ENCODE peak calls at places on chromosome 16, in five cellular contexts. K is DND-41, O is BE2C, M is cardiac muscle cell, D is GM23338. N is an unnamed sample.

GRCh38 chr16:64417711-64418227 is 704.1 kb downstream of the CDH11 start:
- DNase-seq in K (no peak), O (no peak), M (peak; percentile 71), D (no peak), N (no peak)

GRCh38 chr16:9457215-9457614 is 365.8 kb downstream of the HAPSTR1 start:
- DNase-seq in K (no peak), O (no peak), M (no peak), D (no peak), N (no peak)

GRCh38 chr16:79573881-79574280 is 26.7 kb downstream of the MAF start:
- DNase-seq in K (no peak), O (no peak), M (no peak), D (no peak), N (no peak)

GRCh38 chr16:80577485-80578280 is 36.9 kb downstream of the DYNLRB2 start:
- DNase-seq in K (no peak), O (no peak), M (no peak), D (no peak), N (no peak)

GRCh38 chr16:12793120-12793889 is 10.4 kb downstream of the CPPED1 start:
- DNase-seq in K (no peak), O (no peak), M (no peak), D (peak; percentile 70), N (no peak)

GRCh38 chr16:20166531-20167235 is 93.0 kb upstream of the GPR139 start:
- DNase-seq in K (no peak), O (no peak), M (peak; percentile 1), D (peak; percentile 23), N (no peak)

GRCh38 chr16:22373662-22374310 is 633 bp downstream of the CDR2 start:
- DNase-seq in K (peak; percentile 47), O (peak; percentile 43), M (no peak), D (peak; percentile 61), N (peak; percentile 43)

GRCh38 chr16:75000481-75001081 is 1.8 kb downstream of the ZNRF1 start:
- DNase-seq in K (peak; percentile 58), O (peak; percentile 35), M (peak; percentile 18), D (no peak), N (no peak)

GRCh38 chr16:27676807-27677206 is 126.9 kb downstream of the KATNIP start:
- DNase-seq in K (no peak), O (no peak), M (no peak), D (no peak), N (no peak)

GRCh38 chr16:80544326-80544725 is 3.5 kb downstream of the DYNLRB2 start:
- DNase-seq in K (no peak), O (no peak), M (no peak), D (no peak), N (no peak)

GRCh38 chr16:66910175-66910940 is 8.3 kb downstream of the CDH16 start:
- DNase-seq in K (no peak), O (no peak), M (no peak), D (no peak), N (no peak)

GRCh38 chr16:71179569-71179968 is 51.0 kb downstream of the HYDIN start:
- DNase-seq in K (no peak), O (no peak), M (no peak), D (no peak), N (no peak)

GRCh38 chr16:64993464-64993863 is 128.4 kb downstream of the CDH11 start:
- DNase-seq in K (no peak), O (no peak), M (no peak), D (no peak), N (no peak)

GRCh38 chr16:53822936-53823529 is 119.1 kb downstream of the FTO start:
- DNase-seq in K (peak; percentile 71), O (no peak), M (peak; percentile 49), D (no peak), N (no peak)

GRCh38 chr16:15676506-15676905 is 26.5 kb downstream of the NDE1 start:
- DNase-seq in K (no peak), O (no peak), M (no peak), D (no peak), N (no peak)
- H3K4me1 ChIP-seq in K (peaks cover 23% of the 10 kb centered on the region), O (no peaks in the 10 kb centered on the region), M (no peaks in the 10 kb centered on the region), D (peaks cover 2% of the 10 kb centered on the region), N (peaks cover 21% of the 10 kb centered on the region)

GRCh38 chr16:629289-630023 is 1.3 kb upstream of the WFIKKN1 start:
- DNase-seq in K (no peak), O (peak; percentile 84), M (no peak), D (no peak), N (no peak)

GRCh38 chr16:631808-632358 is 1.1 kb downstream of the WFIKKN1 start:
- DNase-seq in K (no peak), O (no peak), M (no peak), D (no peak), N (no peak)

GRCh38 chr16:628321-629061 is 2.3 kb upstream of the WFIKKN1 start:
- DNase-seq in K (no peak), O (peak; percentile 21), M (no peak), D (no peak), N (no peak)

GRCh38 chr16:630815-631405 is at the start of gene WFIKKN1:
- DNase-seq in K (no peak), O (peak; percentile 30), M (no peak), D (peak; percentile 78), N (no peak)

GRCh38 chr16:630024-630814 is 566 bp upstream of the WFIKKN1 start:
- DNase-seq in K (no peak), O (peak; percentile 18), M (no peak), D (no peak), N (no peak)
- H3K4me1 ChIP-seq in K (peaks cover 15% of the 10 kb centered on the region), O (peaks cover 21% of the 10 kb centered on the region), M (peaks cover 23% of the 10 kb centered on the region), D (peaks cover 13% of the 10 kb centered on the region), N (peaks cover 9% of the 10 kb centered on the region)

DNA sequence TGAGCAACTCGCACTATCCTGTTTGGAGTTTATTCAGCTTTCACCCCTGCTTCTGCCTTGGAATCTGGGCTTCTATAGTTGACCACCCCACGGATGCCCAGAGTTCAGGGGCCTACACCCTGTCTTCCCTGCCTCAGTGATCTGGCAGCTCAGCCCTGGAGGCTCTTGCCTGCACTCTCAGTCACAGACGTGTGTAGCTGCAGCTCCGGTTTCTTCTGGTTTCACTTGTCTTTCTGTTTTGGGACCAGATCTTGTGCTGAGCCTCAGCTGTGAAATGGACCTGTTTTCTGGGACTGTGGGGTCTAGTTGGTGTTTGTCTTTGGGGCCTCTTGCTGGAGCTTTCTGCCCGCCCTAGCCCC is 5.8 kb downstream of the GPT2 start:
- DNase-seq in K (no peak), O (no peak), M (no peak), D (no peak), N (no peak)
- H3K4me1 ChIP-seq in K (no peaks in the 10 kb centered on the region), O (peaks cover 6% of the 10 kb centered on the region), M (peaks cover 15% of the 10 kb centered on the region), D (peaks cover 18% of the 10 kb centered on the region), N (peaks cover 5% of the 10 kb centered on the region)

DNA sequence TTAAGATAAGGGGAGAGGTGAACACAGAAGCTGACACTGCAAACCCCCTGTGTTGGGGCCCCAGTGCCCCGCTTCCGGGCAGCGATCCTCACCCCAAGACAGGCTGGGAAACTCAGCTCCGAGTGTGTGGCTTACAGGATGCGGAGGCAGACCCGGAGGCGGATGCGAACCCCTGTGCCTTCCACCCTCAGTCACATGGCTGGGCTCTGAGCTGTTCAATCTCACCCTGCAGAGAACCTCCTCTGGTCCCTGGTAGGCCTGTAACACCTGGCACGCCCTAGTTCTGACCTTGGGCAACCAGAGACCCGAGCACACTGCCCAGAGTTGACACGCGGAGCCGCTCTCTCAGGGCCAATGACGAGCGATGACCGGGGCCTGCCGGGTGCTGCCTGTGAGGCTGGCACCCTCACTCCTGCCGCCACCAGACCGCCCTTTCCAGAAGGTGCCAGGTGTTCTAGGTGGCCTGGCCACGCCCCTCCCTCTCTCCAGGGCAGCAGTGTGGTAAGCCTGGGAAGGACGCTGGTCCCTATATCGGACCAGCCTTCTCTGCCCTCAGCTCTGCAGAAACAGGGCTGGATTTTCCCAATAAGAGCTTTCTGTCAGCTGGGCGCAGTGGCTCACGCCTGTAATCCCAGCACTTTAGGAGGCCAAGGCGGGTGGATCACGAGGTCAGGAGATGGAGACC is 23.3 kb downstream of the MEAK7 start:
- DNase-seq in K (no peak), O (no peak), M (no peak), D (no peak), N (no peak)
- H3K4me1 ChIP-seq in K (no peaks in the 10 kb centered on the region), O (no peaks in the 10 kb centered on the region), M (no peaks in the 10 kb centered on the region), D (no peaks in the 10 kb centered on the region), N (no peaks in the 10 kb centered on the region)

GRCh38 chr16:81695431-81695890 is 83.6 kb upstream of the PLCG2 start:
- DNase-seq in K (no peak), O (no peak), M (peak; percentile 77), D (no peak), N (no peak)
- H3K4me1 ChIP-seq in K (no peaks in the 10 kb centered on the region), O (no peaks in the 10 kb centered on the region), M (peaks cover 8% of the 10 kb centered on the region), D (no peaks in the 10 kb centered on the region), N (no peaks in the 10 kb centered on the region)

GRCh38 chr16:3859875-3860274 is 20.6 kb downstream of the CREBBP start:
- DNase-seq in K (no peak), O (no peak), M (no peak), D (no peak), N (no peak)
- H3K4me1 ChIP-seq in K (no peaks in the 10 kb centered on the region), O (peaks cover 6% of the 10 kb centered on the region), M (peaks cover 67% of the 10 kb centered on the region), D (peaks cover 35% of the 10 kb centered on the region), N (peaks cover 53% of the 10 kb centered on the region)

GRCh38 chr16:89314858-89315257 is 97.4 kb downstream of the ZNF778 start:
- DNase-seq in K (no peak), O (no peak), M (no peak), D (no peak), N (no peak)

GRCh38 chr16:89314357-89314756 is 96.9 kb downstream of the ZNF778 start:
- DNase-seq in K (no peak), O (no peak), M (no peak), D (no peak), N (peak; percentile 48)

GRCh38 chr16:89312194-89312593 is 94.7 kb downstream of the ZNF778 start:
- DNase-seq in K (no peak), O (no peak), M (no peak), D (no peak), N (no peak)

GRCh38 chr16:89312598-89313299 is 95.2 kb downstream of the ZNF778 start:
- DNase-seq in K (no peak), O (no peak), M (no peak), D (no peak), N (no peak)

GRCh38 chr16:89313583-89313982 is 96.1 kb downstream of the ZNF778 start:
- DNase-seq in K (no peak), O (no peak), M (no peak), D (no peak), N (no peak)
- H3K4me1 ChIP-seq in K (peaks cover 37% of the 10 kb centered on the region), O (peaks cover 23% of the 10 kb centered on the region), M (no peaks in the 10 kb centered on the region), D (peaks cover 24% of the 10 kb centered on the region), N (peaks cover 75% of the 10 kb centered on the region)

DNA sequence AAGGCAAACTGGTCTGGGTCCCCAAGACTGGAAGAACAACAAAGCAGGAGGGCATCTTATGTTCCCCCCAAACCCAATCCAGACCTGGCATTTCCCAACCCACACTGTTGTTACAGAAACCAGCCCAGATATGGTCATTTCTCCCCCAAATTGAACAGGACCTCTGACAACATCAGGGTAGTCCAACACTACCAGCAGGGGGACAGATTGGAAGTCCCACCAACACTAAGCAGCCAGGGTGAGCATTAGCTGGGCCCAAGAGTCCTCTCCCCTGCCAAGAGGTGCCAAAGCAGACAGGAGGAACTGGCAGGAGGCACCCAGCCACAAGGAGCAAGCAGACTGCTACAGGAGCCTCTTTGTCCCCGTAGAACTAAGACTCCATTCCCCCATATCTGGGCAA is 29.3 kb upstream of the CNEP1R1 start:
- DNase-seq in K (no peak), O (no peak), M (no peak), D (no peak), N (no peak)
- H3K4me1 ChIP-seq in K (no peaks in the 10 kb centered on the region), O (no peaks in the 10 kb centered on the region), M (no peaks in the 10 kb centered on the region), D (no peaks in the 10 kb centered on the region), N (no peaks in the 10 kb centered on the region)